ENCODE peak calls at places on chromosomes 11 and 22, in six cellular contexts. W is A549, X is HepG2, B is GM12878, L is K562, A is endothelial cell of umbilical vein. F is an unnamed sample.

GRCh38 chr22:24450600-24450999 is 23.2 kb downstream of the ADORA2A start:
- DNase-seq in W (no peak), X (no peak), B (no peak), L (no peak), A (peak; percentile 83), F (no peak)

GRCh38 chr22:48490513-48491411 is 1336.9 kb downstream of the BRD1 start:
- DNase-seq in W (peak; percentile 25), X (no peak), B (no peak), L (no peak), A (no peak), F (no peak)

GRCh38 chr11:24375896-24376295 is 121.0 kb upstream of the LUZP2 start:
- DNase-seq in W (no peak), X (no peak), B (no peak), L (no peak), A (no peak), F (no peak)

GRCh38 chr11:45083544-45084087 is 62.8 kb upstream of the PRDM11 start:
- DNase-seq in W (peak; percentile 33), X (peak; percentile 15), B (no peak), L (peak; percentile 33), A (no peak), F (no peak)

GRCh38 chr11:61392991-61393595 is 706 bp downstream of the TMEM216 start:
- DNase-seq in W (peak; percentile 28), X (no peak), B (no peak), L (no peak), A (peak; percentile 36), F (peak; percentile 69)

GRCh38 chr22:41048791-41049717 is 43.3 kb upstream of the EP300 start:
- DNase-seq in W (no peak), X (peak; percentile 61), B (no peak), L (peak; percentile 26), A (peak; percentile 73), F (no peak)

GRCh38 chr22:47609653-47610052 is 847.2 kb downstream of the TBC1D22A start:
- DNase-seq in W (no peak), X (no peak), B (no peak), L (no peak), A (no peak), F (no peak)

GRCh38 chr11:44469412-44469811 is 96.1 kb upstream of the CD82 start:
- DNase-seq in W (peak; percentile 12), X (peak; percentile 19), B (no peak), L (no peak), A (no peak), F (no peak)

GRCh38 chr22:25702046-25702445 is 39.9 kb upstream of the MYO18B start:
- DNase-seq in W (no peak), X (peak; percentile 18), B (no peak), L (no peak), A (peak; percentile 29), F (peak; percentile 31)

GRCh38 chr22:36816635-36817428 is at the start of gene PVALB:
- DNase-seq in W (no peak), X (no peak), B (no peak), L (peak; percentile 31), A (peak; percentile 34), F (no peak)

GRCh38 chr22:30810105-30810504 is 115.4 kb downstream of the OSBP2 start:
- DNase-seq in W (no peak), X (no peak), B (no peak), L (no peak), A (no peak), F (peak; percentile 78)

GRCh38 chr22:48603621-48604320 is 1223.9 kb downstream of the BRD1 start:
- DNase-seq in W (no peak), X (no peak), B (no peak), L (no peak), A (no peak), F (no peak)

GRCh38 chr11:77322506-77322905 is 21.0 kb upstream of the GDPD4 start:
- DNase-seq in W (no peak), X (no peak), B (no peak), L (no peak), A (no peak), F (no peak)

GRCh38 chr22:27795053-27795452 is 6.5 kb downstream of the MN1 start:
- DNase-seq in W (no peak), X (no peak), B (no peak), L (no peak), A (no peak), F (no peak)

GRCh38 chr11:17760102-17761029 is 25.8 kb downstream of the KCNC1 start:
- DNase-seq in W (peak; percentile 57), X (peak; percentile 69), B (peak; percentile 12), L (peak; percentile 70), A (peak; percentile 49), F (peak; percentile 64)

GRCh38 chr11:93099811-93100210 is 98.0 kb downstream of the SLC36A4 start:
- DNase-seq in W (peak; percentile 5), X (no peak), B (no peak), L (no peak), A (no peak), F (no peak)

GRCh38 chr11:133834399-133835257 is 10.7 kb downstream of the SPATA19 start:
- DNase-seq in W (no peak), X (no peak), B (no peak), L (no peak), A (peak; percentile 2), F (no peak)

GRCh38 chr11:32006799-32007388 is 84.0 kb upstream of the RCN1 start:
- DNase-seq in W (peak; percentile 46), X (peak; percentile 13), B (peak; percentile 11), L (peak; percentile 44), A (peak; percentile 45), F (peak; percentile 88)

GRCh38 chr11:75229466-75229865 is 11.1 kb upstream of the TPBGL start:
- DNase-seq in W (no peak), X (no peak), B (no peak), L (no peak), A (no peak), F (no peak)

GRCh38 chr22:47816121-47816915 is 1053.9 kb downstream of the TBC1D22A start:
- DNase-seq in W (no peak), X (no peak), B (no peak), L (no peak), A (no peak), F (no peak)

GRCh38 chr11:6523253-6523652 is 26.2 kb downstream of the DNHD1 start:
- DNase-seq in W (peak; percentile 31), X (no peak), B (no peak), L (no peak), A (peak; percentile 53), F (no peak)

GRCh38 chr22:40025856-40026255 is 31.1 kb downstream of the FAM83F start:
- DNase-seq in W (no peak), X (no peak), B (no peak), L (no peak), A (no peak), F (no peak)

GRCh38 chr22:40023226-40023925 is 28.6 kb downstream of the FAM83F start:
- DNase-seq in W (no peak), X (no peak), B (no peak), L (no peak), A (no peak), F (no peak)

GRCh38 chr22:40026641-40027040 is 31.9 kb downstream of the FAM83F start:
- DNase-seq in W (no peak), X (no peak), B (no peak), L (no peak), A (no peak), F (no peak)

GRCh38 chr22:40022536-40023225 is 27.9 kb downstream of the FAM83F start:
- DNase-seq in W (no peak), X (no peak), B (no peak), L (no peak), A (no peak), F (no peak)

DNA sequence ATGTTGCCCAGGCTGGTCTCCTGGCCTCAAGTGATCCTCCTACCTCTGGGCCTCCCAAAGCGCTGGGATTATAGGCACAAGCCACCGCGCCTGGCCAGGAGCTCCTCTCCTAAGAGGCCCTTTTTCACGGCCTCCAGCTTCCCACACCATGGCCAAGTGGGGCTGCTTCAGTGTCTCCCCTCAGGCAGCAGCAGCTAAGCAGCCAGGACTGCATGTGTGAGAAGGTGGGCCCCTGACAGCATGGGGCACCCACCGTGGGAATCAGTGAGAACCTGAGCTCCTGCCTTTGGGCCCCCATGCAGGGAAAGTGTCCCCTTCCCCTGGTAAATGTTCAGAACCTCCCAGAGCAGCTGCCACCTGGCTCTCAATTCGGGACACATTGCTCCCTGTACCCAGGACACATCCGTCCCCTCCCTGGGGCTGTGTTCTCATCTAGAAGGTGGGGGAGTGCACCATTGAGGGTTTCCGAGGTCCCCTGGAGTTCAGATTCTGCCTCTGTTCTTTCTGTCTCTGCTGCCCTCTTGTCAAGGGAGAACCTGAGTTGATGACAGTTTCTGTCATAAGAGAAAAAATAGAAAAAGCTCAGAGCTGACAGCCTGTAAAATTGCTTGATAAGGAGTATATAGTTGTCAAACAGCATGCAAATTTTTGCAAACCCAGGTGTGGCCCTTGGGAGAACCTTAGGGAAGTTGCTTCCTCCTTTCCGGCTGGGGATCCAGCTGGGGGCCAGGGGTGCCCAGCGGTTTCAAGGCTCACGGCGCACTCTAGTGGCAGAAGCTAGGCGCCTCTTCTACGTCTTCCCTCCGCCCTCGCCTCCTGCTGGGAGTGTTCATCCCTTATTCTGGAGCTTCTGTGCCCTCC is 29.7 kb downstream of the FAM83F start:
- DNase-seq in W (peak; percentile 62), X (peak; percentile 54), B (no peak), L (peak; percentile 81), A (peak; percentile 39), F (peak; percentile 73)
- TF ChIP-seq MYC in W (no peak), X (no peak), B (no peak), L (no peak), A (no peak), F (no peak)

GRCh38 chr11:125935056-125935455 is 10.8 kb upstream of the VSIG10L2 start:
- DNase-seq in W (no peak), X (no peak), B (no peak), L (no peak), A (no peak), F (no peak)
- TF ChIP-seq CTCF in W (no peak), X (peak; percentile 49), B (peak; percentile 28), L (no peak), A (no peak), F (no peak)

GRCh38 chr11:124673333-124674167 is at the start of the genes SIAE and SPA17:
- DNase-seq in W (peak; percentile 93), X (peak; percentile 91), B (peak; percentile 74), L (peak; percentile 98), A (peak; percentile 97), F (peak; percentile 58)
- TF ChIP-seq POLR2A in W (peak; percentile 48), X (peak; percentile 87), B (peak; percentile 73), L (peak; percentile 86), A (peak; percentile 96), F (no peak)

GRCh38 chr11:5004429-5005274 is 10.0 kb downstream of the OR51L1 start:
- DNase-seq in W (peak; percentile 62), X (peak; percentile 36), B (no peak), L (peak; percentile 29), A (peak; percentile 55), F (peak; percentile 58)
- TF ChIP-seq MYC in W (no peak), X (no peak), B (no peak), L (no peak), A (no peak), F (no peak)

GRCh38 chr11:70416881-70417280 is 18.6 kb downstream of the CTTN start:
- DNase-seq in W (no peak), X (no peak), B (no peak), L (no peak), A (no peak), F (no peak)

GRCh38 chr11:70414341-70415100 is 16.2 kb downstream of the CTTN start:
- DNase-seq in W (no peak), X (no peak), B (no peak), L (no peak), A (no peak), F (peak; percentile 38)

GRCh38 chr11:70415642-70416395 is 17.5 kb downstream of the CTTN start:
- DNase-seq in W (no peak), X (no peak), B (no peak), L (no peak), A (no peak), F (peak; percentile 91)

GRCh38 chr11:70413151-70413550 is 14.8 kb downstream of the CTTN start:
- DNase-seq in W (no peak), X (no peak), B (no peak), L (no peak), A (no peak), F (no peak)

GRCh38 chr11:70415176-70415575 is 16.8 kb downstream of the CTTN start:
- DNase-seq in W (peak; percentile 20), X (no peak), B (no peak), L (no peak), A (no peak), F (no peak)
- TF ChIP-seq CTCF in W (peak; percentile 10), X (no peak), B (no peak), L (peak; percentile 30), A (peak; percentile 6), F (peak; percentile 13)